ENCODE peak calls at places on chromosomes 13 and 19, in four cellular contexts. One of them, this sample, is unnamed.

GRCh38 chr19:38729653-38730469 is 14.4 kb downstream of the CAPN12 start:
- DNase-seq in A549: peak
- DNase-seq in osteoblast: peak
- DNase-seq in BE2C: peak
- DNase-seq in this sample: peak

GRCh38 chr19:22625266-22626035 is 8.7 kb upstream of the ZNF492 start:
- DNase-seq in A549: no peak
- DNase-seq in osteoblast: peak
- DNase-seq in BE2C: no peak
- DNase-seq in this sample: no peak

GRCh38 chr19:46201413-46202310 is 27.9 kb upstream of the IGFL1 start:
- DNase-seq in A549: peak
- DNase-seq in osteoblast: no peak
- DNase-seq in BE2C: peak
- DNase-seq in this sample: no peak

GRCh38 chr13:33455291-33455690 is 169.7 kb upstream of the STARD13 start:
- DNase-seq in A549: no peak
- DNase-seq in osteoblast: peak
- DNase-seq in BE2C: no peak
- DNase-seq in this sample: no peak

GRCh38 chr13:40599146-40599545 is 67.3 kb downstream of the FOXO1 start:
- DNase-seq in A549: no peak
- DNase-seq in osteoblast: no peak
- DNase-seq in BE2C: no peak
- DNase-seq in this sample: no peak

GRCh38 chr19:38718747-38719543 is 25.3 kb downstream of the CAPN12 start:
- DNase-seq in A549: peak
- DNase-seq in osteoblast: peak
- DNase-seq in BE2C: peak
- DNase-seq in this sample: no peak

GRCh38 chr13:77637583-77637982 is 59.9 kb upstream of the SLAIN1 start:
- DNase-seq in A549: no peak
- DNase-seq in osteoblast: no peak
- DNase-seq in BE2C: no peak
- DNase-seq in this sample: peak

GRCh38 chr13:113405481-113406300 is 41.8 kb upstream of the GRTP1 start:
- DNase-seq in A549: no peak
- DNase-seq in osteoblast: no peak
- DNase-seq in BE2C: no peak
- DNase-seq in this sample: no peak

GRCh38 chr13:100619940-100620339 is 31.4 kb upstream of the GGACT start:
- DNase-seq in A549: no peak
- DNase-seq in osteoblast: no peak
- DNase-seq in BE2C: no peak
- DNase-seq in this sample: no peak

GRCh38 chr13:75486146-75486545 is 4.2 kb upstream of the TBC1D4 start:
- DNase-seq in A549: peak
- DNase-seq in osteoblast: no peak
- DNase-seq in BE2C: no peak
- DNase-seq in this sample: no peak

GRCh38 chr13:41271456-41272285 is 8.3 kb upstream of the MTRF1 start:
- DNase-seq in A549: no peak
- DNase-seq in osteoblast: no peak
- DNase-seq in BE2C: no peak
- DNase-seq in this sample: no peak

GRCh38 chr13:93224545-93224944 is 2.1 kb upstream of the GPC6 start:
- DNase-seq in A549: peak
- DNase-seq in osteoblast: peak
- DNase-seq in BE2C: no peak
- DNase-seq in this sample: no peak

GRCh38 chr13:101452519-101453485 is at the start of gene ITGBL1:
- DNase-seq in A549: no peak
- DNase-seq in osteoblast: peak
- DNase-seq in BE2C: no peak
- DNase-seq in this sample: no peak

GRCh38 chr13:102707465-102707864 is 12.6 kb upstream of the METTL21C start:
- DNase-seq in A549: peak
- DNase-seq in osteoblast: peak
- DNase-seq in BE2C: no peak
- DNase-seq in this sample: no peak

GRCh38 chr19:13243971-13244370 is 93.8 kb downstream of the IER2 start:
- DNase-seq in A549: no peak
- DNase-seq in osteoblast: peak
- DNase-seq in BE2C: no peak
- DNase-seq in this sample: no peak

GRCh38 chr19:45273532-45273877 is 22.4 kb downstream of the MARK4 start:
- DNase-seq in A549: no peak
- DNase-seq in osteoblast: peak
- DNase-seq in BE2C: no peak
- DNase-seq in this sample: no peak

GRCh38 chr19:29417048-29417447 is 108.7 kb upstream of the VSTM2B start:
- DNase-seq in A549: no peak
- DNase-seq in osteoblast: peak
- DNase-seq in BE2C: no peak
- DNase-seq in this sample: no peak

GRCh38 chr19:41895745-41896580 is 13.0 kb downstream of the ARHGEF1 start:
- DNase-seq in A549: peak
- DNase-seq in osteoblast: peak
- DNase-seq in BE2C: peak
- DNase-seq in this sample: peak

GRCh38 chr13:73300718-73301425 is 242.1 kb downstream of the KLF5 start:
- DNase-seq in A549: peak
- DNase-seq in osteoblast: no peak
- DNase-seq in BE2C: no peak
- DNase-seq in this sample: no peak

GRCh38 chr19:41871573-41872383 is 5.3 kb upstream of the CD79A start:
- DNase-seq in A549: peak
- DNase-seq in osteoblast: no peak
- DNase-seq in BE2C: no peak
- DNase-seq in this sample: no peak

GRCh38 chr19:16882146-16882545 is 6.7 kb upstream of the F2RL3 start:
- DNase-seq in A549: peak
- DNase-seq in osteoblast: no peak
- DNase-seq in BE2C: no peak
- DNase-seq in this sample: no peak

GRCh38 chr13:112843392-112844250 is 125.4 kb upstream of the MCF2L start:
- DNase-seq in A549: no peak
- DNase-seq in osteoblast: peak
- DNase-seq in BE2C: no peak
- DNase-seq in this sample: no peak

GRCh38 chr19:43470288-43470687 is 4.9 kb upstream of the LYPD3 start:
- DNase-seq in A549: no peak
- DNase-seq in osteoblast: peak
- DNase-seq in BE2C: no peak
- DNase-seq in this sample: no peak

GRCh38 chr19:19388568-19389555 is 16.6 kb upstream of the GATAD2A start:
- DNase-seq in A549: no peak
- DNase-seq in osteoblast: peak
- DNase-seq in BE2C: no peak
- DNase-seq in this sample: no peak

GRCh38 chr13:111947026-111947810 is 119.7 kb upstream of the SOX1 start:
- DNase-seq in A549: no peak
- DNase-seq in osteoblast: no peak
- DNase-seq in BE2C: no peak
- DNase-seq in this sample: no peak

DNA sequence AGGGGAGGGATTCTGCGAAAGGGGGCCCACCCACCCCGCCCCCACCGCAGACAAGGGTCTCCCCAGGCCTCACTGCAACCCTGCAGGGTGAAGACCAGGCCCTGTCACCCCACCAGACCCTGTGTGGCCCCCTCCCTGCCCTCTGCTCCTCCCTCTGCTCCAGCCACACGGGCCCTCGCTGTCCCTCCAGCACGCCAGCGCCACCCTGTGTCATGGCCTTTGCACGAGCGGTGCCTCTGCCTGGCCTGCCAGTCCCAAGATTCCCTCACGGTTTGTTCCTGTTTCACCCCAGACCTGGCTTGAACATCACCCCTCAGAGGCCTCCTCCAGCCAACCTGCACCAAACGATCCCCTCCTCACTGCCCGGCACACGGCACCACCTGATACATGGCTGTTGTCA is 27.3 kb downstream of the PIP5K1C start:
- DNase-seq in A549: no peak
- DNase-seq in osteoblast: no peak
- DNase-seq in BE2C: no peak
- DNase-seq in this sample: no peak
- TF ChIP-seq CTCF in A549: no peak
- TF ChIP-seq CTCF in osteoblast: no peak
- TF ChIP-seq CTCF in BE2C: no peak
- TF ChIP-seq CTCF in this sample: no peak

DNA sequence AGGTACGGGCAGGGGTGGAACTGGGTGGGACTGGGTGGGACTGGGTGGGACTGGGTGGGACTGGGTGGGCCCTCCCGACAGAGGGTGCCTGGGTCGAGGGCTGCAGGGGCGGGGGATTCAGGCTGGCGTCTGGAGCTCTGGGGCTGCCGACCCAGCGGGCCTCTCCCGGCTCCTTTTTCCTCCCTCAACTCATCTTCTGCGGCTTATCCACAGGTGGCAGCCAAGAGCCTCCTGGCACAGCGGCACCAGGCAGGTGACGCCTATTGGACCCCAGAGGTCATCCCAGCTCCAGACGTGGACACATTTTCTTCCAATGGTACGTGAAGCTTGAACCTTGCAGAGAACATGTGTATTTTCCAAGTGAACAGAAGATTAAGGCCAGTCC is 533 bp downstream of the ZNF544 start:
- DNase-seq in A549: peak
- DNase-seq in osteoblast: no peak
- DNase-seq in BE2C: peak
- DNase-seq in this sample: peak
- TF ChIP-seq CTCF in A549: no peak
- TF ChIP-seq CTCF in osteoblast: peak
- TF ChIP-seq CTCF in BE2C: peak
- TF ChIP-seq CTCF in this sample: no peak

GRCh38 chr13:26719356-26719945 is 41.1 kb downstream of the GPR12 start:
- DNase-seq in A549: no peak
- DNase-seq in osteoblast: no peak
- DNase-seq in BE2C: no peak
- DNase-seq in this sample: no peak
- TF ChIP-seq CTCF in A549: no peak
- TF ChIP-seq CTCF in osteoblast: peak
- TF ChIP-seq CTCF in BE2C: peak
- TF ChIP-seq CTCF in this sample: peak

GRCh38 chr13:44322928-44323327 is 50.7 kb upstream of the SERP2 start:
- DNase-seq in A549: no peak
- DNase-seq in osteoblast: no peak
- DNase-seq in BE2C: no peak
- DNase-seq in this sample: no peak
- TF ChIP-seq CTCF in A549: no peak
- TF ChIP-seq CTCF in osteoblast: no peak
- TF ChIP-seq CTCF in BE2C: no peak
- TF ChIP-seq CTCF in this sample: no peak

DNA sequence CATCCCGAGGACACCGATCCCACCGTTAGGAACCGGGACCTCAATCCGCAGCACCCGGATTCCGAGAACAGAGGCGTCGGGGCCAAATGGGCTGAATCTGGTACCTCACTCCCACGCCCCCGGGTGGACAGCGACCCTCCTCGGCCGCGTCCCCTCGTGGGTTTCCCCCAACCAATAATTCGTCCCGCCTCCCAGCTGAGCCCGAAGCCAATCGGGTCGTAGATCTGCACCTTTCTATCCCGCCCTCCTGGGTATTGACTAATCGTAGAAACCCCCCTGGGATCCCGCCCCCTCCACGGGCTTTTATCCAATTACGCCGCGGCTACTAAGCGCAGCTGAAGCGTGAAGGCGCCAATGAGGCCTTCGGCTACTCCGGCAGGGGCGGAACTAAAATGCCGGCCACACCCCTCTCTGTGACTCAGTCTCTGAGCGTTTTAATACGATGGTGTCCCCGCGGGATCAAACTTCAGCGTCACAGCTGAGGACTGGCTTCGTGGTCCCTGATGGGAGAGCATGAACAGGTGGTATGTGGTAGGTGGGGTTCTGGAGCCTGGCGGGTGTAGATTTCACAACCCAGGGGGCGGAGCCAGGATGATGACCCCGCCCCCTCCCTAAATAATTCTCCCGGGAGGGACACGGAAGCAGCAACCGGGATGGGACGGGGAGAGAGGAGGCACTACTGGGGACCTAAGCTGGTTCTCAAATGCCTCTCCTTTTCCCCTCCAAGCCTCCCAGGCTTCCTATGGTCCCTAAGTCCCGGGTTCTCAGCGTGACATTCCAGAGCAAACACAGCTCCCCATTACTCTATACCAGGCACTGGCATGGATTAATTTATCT is at the start of the genes CCDC159 and TMEM205:
- DNase-seq in A549: peak
- DNase-seq in osteoblast: peak
- DNase-seq in BE2C: peak
- DNase-seq in this sample: peak
- TF ChIP-seq CTCF in A549: no peak
- TF ChIP-seq CTCF in osteoblast: no peak
- TF ChIP-seq CTCF in BE2C: peak
- TF ChIP-seq CTCF in this sample: no peak

DNA sequence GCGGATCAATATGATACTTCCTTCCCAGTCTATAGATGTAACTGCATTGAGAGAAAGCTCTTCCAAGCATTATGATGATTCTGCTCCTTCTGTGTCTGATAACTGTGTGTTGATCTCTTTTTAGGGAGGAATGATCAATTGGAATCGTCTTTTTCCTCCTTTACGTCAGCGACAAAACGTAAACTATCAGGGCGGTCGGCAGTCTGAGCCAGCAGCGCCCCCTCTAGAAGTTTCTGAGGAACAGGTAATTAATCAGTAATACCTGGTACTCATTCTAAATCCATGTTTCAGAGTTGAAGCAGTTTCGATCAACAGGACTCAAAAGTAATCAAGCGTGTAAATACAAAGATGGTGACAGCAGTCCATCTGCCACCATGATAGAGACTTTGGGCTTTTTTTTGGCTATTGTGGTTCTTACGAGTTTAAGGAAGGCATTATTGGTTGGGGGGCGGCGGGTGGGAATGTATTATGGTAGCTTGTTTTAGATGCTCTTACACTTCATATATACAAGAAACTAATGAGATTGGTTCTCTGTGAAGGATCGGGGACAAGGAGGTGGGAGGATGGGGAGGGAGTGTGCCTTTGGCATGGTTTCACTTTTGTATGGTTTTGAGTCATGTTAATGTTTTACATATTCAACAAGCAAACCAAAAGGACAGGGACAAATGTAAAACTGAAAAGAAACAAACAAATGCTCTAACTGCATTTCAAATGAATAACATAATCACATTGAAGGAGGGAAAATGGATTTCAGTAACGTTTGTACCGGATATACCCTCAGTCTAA is 60.7 kb upstream of the GPR183 start:
- DNase-seq in A549: no peak
- DNase-seq in osteoblast: no peak
- DNase-seq in BE2C: no peak
- DNase-seq in this sample: no peak
- TF ChIP-seq CTCF in A549: no peak
- TF ChIP-seq CTCF in osteoblast: no peak
- TF ChIP-seq CTCF in BE2C: no peak
- TF ChIP-seq CTCF in this sample: no peak